ENCODE peak calls at places on chromosomes 1 and 21, in seven cellular contexts. X is mammary epithelial cell, D is OCI-LY7, R is hepatocyte, Q is astrocyte, H is fibroblast of lung, C is endothelial cell of umbilical vein. L is an unnamed sample.

GRCh38 chr1:227895828-227896685 is 51.7 kb downstream of the WNT9A start:
- DNase-seq in H (peak), C (no peak), Q (peak), R (no peak), X (peak), D (no peak), L (peak)

GRCh38 chr1:1431006-1431844 is 4.3 kb upstream of the VWA1 start:
- DNase-seq in R (no peak), Q (no peak), X (no peak), C (no peak), H (no peak), D (no peak), L (peak)

GRCh38 chr1:114485286-114485685 is 25.7 kb downstream of the TRIM33 start:
- DNase-seq in C (no peak), R (no peak), X (no peak), Q (no peak), D (no peak), H (no peak), L (no peak)

GRCh38 chr21:44057960-44058651 is 46.0 kb downstream of the TRAPPC10 start:
- DNase-seq in C (no peak), X (no peak), D (no peak), H (peak), Q (peak), R (no peak), L (peak)

GRCh38 chr1:205963756-205964155 is 20.5 kb upstream of the SLC26A9 start:
- DNase-seq in R (no peak), D (no peak), Q (no peak), H (no peak), X (no peak), C (no peak), L (no peak)

GRCh38 chr1:184034761-184035379 is 2.7 kb downstream of the COLGALT2 start:
- DNase-seq in R (no peak), Q (no peak), D (no peak), X (no peak), C (no peak), H (no peak), L (no peak)

GRCh38 chr1:25145775-25146381 is 86.4 kb downstream of the SYF2 start:
- DNase-seq in Q (no peak), H (no peak), C (no peak), X (peak), D (peak), R (no peak), L (no peak)

GRCh38 chr1:18384477-18384876 is 96.3 kb upstream of the KLHDC7A start:
- DNase-seq in H (no peak), C (no peak), X (no peak), R (peak), D (no peak), Q (no peak), L (no peak)

GRCh38 chr21:45497846-45498645 is 44.2 kb downstream of the SLC19A1 start:
- DNase-seq in C (no peak), X (no peak), R (no peak), D (no peak), H (no peak), Q (no peak), L (no peak)

GRCh38 chr1:58451560-58452211 is 94.8 kb downstream of the OMA1 start:
- DNase-seq in H (no peak), Q (no peak), C (no peak), R (no peak), D (no peak), X (no peak), L (no peak)

GRCh38 chr1:46472503-46473181 is 17.0 kb upstream of the DMBX1 start:
- DNase-seq in C (no peak), Q (no peak), D (no peak), H (no peak), X (no peak), R (no peak), L (no peak)

GRCh38 chr1:145918992-145919939 is 749 bp upstream of the PEX11B start:
- DNase-seq in X (peak), Q (peak), C (peak), H (peak), R (peak), D (no peak), L (peak)

DNA sequence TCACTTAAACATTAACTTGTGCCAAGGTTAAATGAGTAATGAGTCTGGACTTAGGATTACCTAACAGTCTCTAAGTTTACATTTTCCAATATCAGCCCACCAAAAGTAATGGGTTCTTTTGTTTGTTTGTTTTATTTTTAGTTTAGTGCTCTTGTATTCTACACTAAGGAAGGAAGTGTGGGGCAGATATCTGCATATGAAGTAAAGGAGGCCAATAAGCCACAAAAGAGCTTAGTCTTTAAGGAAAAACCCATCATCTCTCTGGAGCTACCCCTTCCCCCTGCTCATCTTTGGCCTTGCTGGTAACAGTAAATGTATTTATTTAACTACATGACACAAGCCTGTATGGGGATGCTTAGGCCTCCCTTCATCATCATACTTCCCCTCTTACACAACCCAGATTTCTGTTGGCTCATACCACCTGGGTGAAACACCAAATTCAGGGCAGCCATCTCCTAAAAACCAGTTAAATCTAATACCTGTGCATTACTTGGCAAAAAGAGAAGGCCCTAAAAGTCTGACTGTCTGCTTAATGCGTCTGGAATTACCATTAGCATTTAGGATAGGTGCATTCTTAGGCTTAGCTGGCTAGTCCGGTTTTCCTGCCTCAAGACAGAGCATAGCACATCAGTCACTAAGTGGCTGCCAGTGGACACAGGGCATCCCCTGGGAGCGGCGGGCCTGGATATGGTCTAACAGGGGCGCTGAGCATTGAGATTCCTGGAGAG is 96.8 kb upstream of the ADGRL2 start:
- DNase-seq in C (peak), D (no peak), H (peak), X (peak), Q (peak), R (no peak), L (peak)
- H2AFZ ChIP-seq in C (peak), D (no peak), H (no peak), X (peak), Q (peak), R (no peak), L (peak)

GRCh38 chr1:172900359-172900997 is 150.3 kb downstream of the TNFSF18 start:
- DNase-seq in R (no peak), D (no peak), C (no peak), X (no peak), Q (no peak), H (no peak), L (no peak)
- TF ChIP-seq CTCF in R (no peak), D (no peak), C (no peak), X (no peak), Q (no peak), H (no peak), L (no peak)

DNA sequence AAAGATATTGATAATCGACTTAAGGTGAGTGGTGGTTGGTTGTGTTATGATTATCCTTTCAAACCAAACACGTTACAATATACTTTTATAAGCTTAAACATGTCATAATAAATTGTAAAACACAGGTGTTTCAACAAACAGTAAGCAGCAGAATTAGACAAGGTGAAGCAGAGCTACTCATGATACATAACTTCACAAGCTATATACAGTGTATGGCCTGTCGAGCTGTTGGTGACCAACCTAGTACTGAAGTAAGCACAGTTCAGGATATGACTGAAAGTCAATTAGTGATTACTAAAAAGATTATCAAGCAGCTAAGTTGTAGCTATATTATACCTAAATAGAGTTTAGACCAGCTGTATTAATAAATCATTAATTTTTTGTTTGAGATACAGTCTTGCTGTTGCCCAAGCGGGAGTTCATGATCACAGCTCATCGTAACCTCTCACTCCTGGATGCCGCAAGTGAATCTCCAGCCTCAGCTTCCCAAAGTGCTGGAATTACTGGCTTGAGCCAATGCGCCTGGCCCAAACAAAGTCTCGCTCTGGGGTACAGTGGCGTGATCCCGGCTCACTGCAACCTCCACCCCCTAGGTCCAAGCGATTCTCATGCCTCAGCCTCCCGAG is 148.1 kb downstream of the EIF4G3 start:
- DNase-seq in Q (no peak), X (no peak), C (no peak), R (no peak), H (no peak), D (no peak), L (no peak)
- H2AFZ ChIP-seq in Q (no peak), X (no peak), C (no peak), R (no peak), H (no peak), D (no peak), L (no peak)

DNA sequence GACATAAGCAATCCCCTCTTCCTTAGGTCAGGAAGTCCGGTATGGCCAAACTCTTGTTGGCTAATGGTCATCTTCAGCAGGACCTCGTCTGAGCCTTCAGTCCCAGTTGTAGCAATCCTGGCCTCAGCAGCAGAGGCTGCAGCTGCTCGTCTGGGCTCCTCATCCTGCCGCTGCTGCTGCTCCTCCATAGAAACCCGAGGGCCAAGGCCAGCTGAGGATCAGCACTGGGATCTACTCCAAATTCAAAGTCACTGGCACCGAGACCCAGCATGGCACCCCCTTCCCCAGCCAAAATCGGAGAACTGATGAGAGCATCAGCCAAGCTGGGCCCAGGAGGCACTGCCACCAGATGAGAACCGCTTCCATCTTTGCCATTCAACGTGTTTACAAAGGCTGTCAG is 6.3 kb upstream of the CLDN14 start:
- DNase-seq in Q (no peak), H (no peak), D (no peak), R (no peak), C (no peak), X (no peak), L (no peak)
- TF ChIP-seq CTCF in Q (no peak), H (no peak), D (no peak), R (no peak), C (no peak), X (no peak), L (no peak)

DNA sequence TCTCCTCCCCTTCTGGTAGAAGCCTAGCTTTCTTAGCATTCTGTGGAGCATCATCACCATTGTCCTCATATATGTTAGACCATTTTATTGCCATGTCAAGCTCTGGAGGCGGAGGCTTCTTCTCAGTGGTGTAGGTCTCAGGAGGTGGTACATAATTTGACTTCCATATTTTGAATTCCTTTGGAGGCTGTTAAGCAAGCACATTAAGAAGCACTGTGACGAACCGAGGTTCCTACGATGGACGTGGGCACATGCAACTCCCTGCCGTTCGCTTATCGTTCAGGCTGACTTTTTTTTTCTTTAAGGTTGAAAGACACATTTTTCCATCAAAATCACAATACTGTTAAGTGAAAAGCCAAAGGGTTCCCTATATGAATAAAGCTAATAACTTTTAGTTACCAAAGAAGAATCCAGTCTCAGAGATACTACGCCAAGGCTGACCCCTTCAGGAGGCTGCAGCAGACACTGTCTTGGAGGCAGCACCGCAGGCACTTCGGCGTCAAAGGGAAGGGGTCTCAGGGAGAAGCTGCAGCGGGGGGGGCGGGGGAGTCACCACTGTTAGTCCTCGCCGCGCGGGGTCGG is 835 bp downstream of the C1orf52 start:
- DNase-seq in Q (no peak), R (no peak), X (no peak), C (peak), D (peak), H (peak), L (peak)
- H2AFZ ChIP-seq in Q (no peak), R (no peak), X (peak), C (no peak), D (no peak), H (no peak), L (no peak)

DNA sequence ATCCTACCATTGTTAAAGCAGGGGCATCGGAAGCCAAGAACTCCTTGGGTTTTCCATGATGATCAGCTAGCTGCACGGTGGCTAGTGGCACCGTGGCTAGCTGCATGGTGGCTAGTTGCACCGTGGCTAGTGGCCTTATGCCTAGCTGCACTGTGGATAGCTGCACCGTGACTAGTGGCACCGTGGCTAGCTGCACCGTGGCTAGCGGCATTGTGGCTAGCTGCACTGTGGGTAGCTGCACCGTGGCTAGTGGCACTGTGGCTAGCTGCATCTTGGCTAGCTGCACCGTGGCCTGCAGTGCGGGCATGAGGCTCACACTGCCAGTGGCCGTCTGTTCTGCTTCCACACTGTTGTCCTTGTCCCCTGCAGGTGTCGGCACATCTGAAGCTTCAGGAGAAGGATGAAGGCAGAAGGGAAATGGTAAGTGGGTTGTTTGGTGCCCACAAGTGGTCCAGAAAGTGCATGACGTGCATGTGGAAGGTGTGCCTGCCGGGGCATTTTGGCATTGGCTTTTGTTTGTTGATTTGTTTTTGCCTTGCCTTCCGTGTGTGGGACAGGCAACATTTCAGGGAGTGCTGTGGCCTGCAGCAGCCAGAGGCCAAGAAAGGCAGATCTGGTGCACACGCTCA is 38.6 kb downstream of the TFF3 start:
- DNase-seq in C (no peak), H (no peak), Q (no peak), R (no peak), X (no peak), D (no peak), L (peak)
- TF ChIP-seq CTCF in C (peak), H (no peak), Q (no peak), R (peak), X (peak), D (no peak), L (no peak)

GRCh38 chr1:240652554-240652953 is 40.6 kb upstream of the GREM2 start:
- DNase-seq in D (no peak), Q (no peak), H (no peak), R (no peak), C (no peak), X (no peak), L (no peak)

GRCh38 chr1:240663160-240663879 is 51.4 kb upstream of the GREM2 start:
- DNase-seq in X (no peak), Q (peak), C (no peak), H (peak), R (no peak), D (no peak), L (peak)

GRCh38 chr1:240653030-240653429 is 41.1 kb upstream of the GREM2 start:
- DNase-seq in C (no peak), H (no peak), R (no peak), D (no peak), Q (no peak), X (no peak), L (no peak)

DNA sequence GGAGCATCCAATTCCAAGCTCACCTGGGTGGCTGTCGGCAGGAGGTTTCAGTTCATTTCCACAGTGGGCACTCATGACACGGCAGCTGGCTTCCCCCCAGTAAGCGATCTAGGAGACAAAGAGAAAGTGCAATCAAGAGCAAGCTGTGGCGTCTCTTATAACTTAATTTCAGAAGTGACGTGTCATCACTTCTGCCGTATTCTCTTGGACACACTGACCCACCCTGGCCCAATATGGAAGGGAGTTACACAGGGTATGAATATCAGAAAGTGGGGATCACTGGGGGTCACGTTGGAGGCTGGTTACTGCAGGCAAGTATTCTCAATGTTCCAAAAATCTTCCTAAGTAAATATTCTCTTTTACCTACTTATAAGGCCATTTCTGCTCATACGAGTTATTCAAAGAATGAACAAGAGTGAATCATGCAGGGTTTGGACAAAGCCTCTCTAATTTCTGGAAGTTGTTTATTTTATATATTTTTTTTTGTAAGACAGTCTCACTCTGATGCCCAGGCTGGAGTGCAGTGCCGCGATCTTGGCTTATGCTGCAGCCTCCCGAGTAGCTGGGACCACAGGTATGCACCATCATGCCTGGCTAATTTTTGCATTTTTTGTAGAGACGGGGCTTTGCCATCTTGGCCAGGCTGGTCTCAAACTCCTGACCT is 46.5 kb upstream of the GREM2 start:
- DNase-seq in Q (peak), X (no peak), R (no peak), H (peak), D (no peak), C (no peak), L (peak)
- H2AFZ ChIP-seq in Q (peak), X (no peak), R (no peak), H (no peak), D (no peak), C (no peak), L (peak)

GRCh38 chr1:6580588-6581270 is 935 bp downstream of the ZBTB48 start:
- DNase-seq in H (no peak), C (peak), Q (no peak), X (no peak), R (peak), D (peak), L (peak)
- TF ChIP-seq CTCF in H (peak), C (peak), Q (peak), X (no peak), R (no peak), D (peak), L (peak)

L was measured in osteoblast.